ENCODE peak calls at places on chromosome 7, in six cellular contexts. One of them, this sample, is unnamed.

GRCh38 chr7:11818281-11818680 is 13.7 kb downstream of the THSD7A start:
- ATAC-seq in HepG2: no peak
- ATAC-seq in A549: peak
- ATAC-seq in upper lobe of left lung: peak
- ATAC-seq in GM12878: no peak
- ATAC-seq in K562: no peak
- ATAC-seq in this sample: no peak

GRCh38 chr7:64300641-64301405 is 12.9 kb upstream of the ZNF736 start:
- ATAC-seq in HepG2: no peak
- ATAC-seq in A549: no peak
- ATAC-seq in upper lobe of left lung: no peak
- ATAC-seq in GM12878: no peak
- ATAC-seq in K562: no peak
- ATAC-seq in this sample: no peak

GRCh38 chr7:36735172-36735571 is 10.9 kb upstream of the AOAH start:
- ATAC-seq in HepG2: no peak
- ATAC-seq in A549: no peak
- ATAC-seq in upper lobe of left lung: no peak
- ATAC-seq in GM12878: no peak
- ATAC-seq in K562: no peak
- ATAC-seq in this sample: no peak

GRCh38 chr7:137954614-137955013 is 47.3 kb downstream of the CREB3L2 start:
- ATAC-seq in HepG2: no peak
- ATAC-seq in A549: peak
- ATAC-seq in upper lobe of left lung: no peak
- ATAC-seq in GM12878: no peak
- ATAC-seq in K562: peak
- ATAC-seq in this sample: no peak

GRCh38 chr7:69996132-69996531 is 397.9 kb downstream of the AUTS2 start:
- ATAC-seq in HepG2: no peak
- ATAC-seq in A549: no peak
- ATAC-seq in upper lobe of left lung: no peak
- ATAC-seq in GM12878: no peak
- ATAC-seq in K562: no peak
- ATAC-seq in this sample: no peak

GRCh38 chr7:24725554-24726260 is 31.6 kb downstream of the GSDME start:
- ATAC-seq in HepG2: no peak
- ATAC-seq in A549: no peak
- ATAC-seq in upper lobe of left lung: no peak
- ATAC-seq in GM12878: no peak
- ATAC-seq in K562: no peak
- ATAC-seq in this sample: no peak

GRCh38 chr7:136016649-136017395 is 39.7 kb upstream of the MTPN start:
- ATAC-seq in HepG2: no peak
- ATAC-seq in A549: no peak
- ATAC-seq in upper lobe of left lung: no peak
- ATAC-seq in GM12878: peak
- ATAC-seq in K562: no peak
- ATAC-seq in this sample: no peak

GRCh38 chr7:102122026-102122425 is 164.6 kb upstream of the SH2B2 start:
- ATAC-seq in HepG2: no peak
- ATAC-seq in A549: no peak
- ATAC-seq in upper lobe of left lung: no peak
- ATAC-seq in GM12878: peak
- ATAC-seq in K562: peak
- ATAC-seq in this sample: no peak

GRCh38 chr7:73308074-73308664 is 457 bp downstream of the NSUN5 start:
- ATAC-seq in HepG2: peak
- ATAC-seq in A549: peak
- ATAC-seq in upper lobe of left lung: peak
- ATAC-seq in GM12878: peak
- ATAC-seq in K562: peak
- ATAC-seq in this sample: peak

GRCh38 chr7:6520163-6520981 is 30.9 kb downstream of the GRID2IP start:
- ATAC-seq in HepG2: no peak
- ATAC-seq in A549: no peak
- ATAC-seq in upper lobe of left lung: no peak
- ATAC-seq in GM12878: no peak
- ATAC-seq in K562: no peak
- ATAC-seq in this sample: no peak

GRCh38 chr7:92634125-92634710 is 44.0 kb upstream of the FAM133B start:
- ATAC-seq in HepG2: no peak
- ATAC-seq in A549: no peak
- ATAC-seq in upper lobe of left lung: no peak
- ATAC-seq in GM12878: peak
- ATAC-seq in K562: peak
- ATAC-seq in this sample: no peak

GRCh38 chr7:149369497-149369896 is 91.4 kb downstream of the ZNF777 start:
- ATAC-seq in HepG2: no peak
- ATAC-seq in A549: no peak
- ATAC-seq in upper lobe of left lung: no peak
- ATAC-seq in GM12878: no peak
- ATAC-seq in K562: no peak
- ATAC-seq in this sample: no peak

GRCh38 chr7:142800103-142800502 is 29.3 kb downstream of the PRSS2 start:
- ATAC-seq in HepG2: no peak
- ATAC-seq in A549: no peak
- ATAC-seq in upper lobe of left lung: no peak
- ATAC-seq in GM12878: no peak
- ATAC-seq in K562: no peak
- ATAC-seq in this sample: no peak

GRCh38 chr7:156544919-156545715 is 95.5 kb upstream of the RNF32 start:
- ATAC-seq in HepG2: peak
- ATAC-seq in A549: no peak
- ATAC-seq in upper lobe of left lung: no peak
- ATAC-seq in GM12878: no peak
- ATAC-seq in K562: peak
- ATAC-seq in this sample: no peak

GRCh38 chr7:145928937-145929336 is 187.7 kb upstream of the CNTNAP2 start:
- ATAC-seq in HepG2: no peak
- ATAC-seq in A549: no peak
- ATAC-seq in upper lobe of left lung: no peak
- ATAC-seq in GM12878: no peak
- ATAC-seq in K562: no peak
- ATAC-seq in this sample: no peak

GRCh38 chr7:82410461-82410860 is 33.1 kb downstream of the CACNA2D1 start:
- ATAC-seq in HepG2: no peak
- ATAC-seq in A549: no peak
- ATAC-seq in upper lobe of left lung: no peak
- ATAC-seq in GM12878: peak
- ATAC-seq in K562: no peak
- ATAC-seq in this sample: peak

GRCh38 chr7:4663239-4663638 is 18.9 kb upstream of the FOXK1 start:
- ATAC-seq in HepG2: no peak
- ATAC-seq in A549: no peak
- ATAC-seq in upper lobe of left lung: no peak
- ATAC-seq in GM12878: no peak
- ATAC-seq in K562: no peak
- ATAC-seq in this sample: no peak

GRCh38 chr7:95180-95862 is 97.0 kb upstream of the FAM20C start:
- ATAC-seq in HepG2: no peak
- ATAC-seq in A549: no peak
- ATAC-seq in upper lobe of left lung: no peak
- ATAC-seq in GM12878: no peak
- ATAC-seq in K562: no peak
- ATAC-seq in this sample: no peak

GRCh38 chr7:35793225-35793579 is 7.7 kb upstream of the SEPTIN7 start:
- ATAC-seq in HepG2: no peak
- ATAC-seq in A549: no peak
- ATAC-seq in upper lobe of left lung: no peak
- ATAC-seq in GM12878: no peak
- ATAC-seq in K562: no peak
- ATAC-seq in this sample: no peak

GRCh38 chr7:69457912-69458491 is 140.3 kb upstream of the AUTS2 start:
- ATAC-seq in HepG2: no peak
- ATAC-seq in A549: no peak
- ATAC-seq in upper lobe of left lung: no peak
- ATAC-seq in GM12878: no peak
- ATAC-seq in K562: no peak
- ATAC-seq in this sample: peak

GRCh38 chr7:121164247-121164646 is 164.6 kb upstream of the WNT16 start:
- ATAC-seq in HepG2: no peak
- ATAC-seq in A549: no peak
- ATAC-seq in upper lobe of left lung: no peak
- ATAC-seq in GM12878: no peak
- ATAC-seq in K562: no peak
- ATAC-seq in this sample: no peak

GRCh38 chr7:76369011-76369410 is 10.2 kb upstream of the YWHAG start:
- ATAC-seq in HepG2: peak
- ATAC-seq in A549: peak
- ATAC-seq in upper lobe of left lung: no peak
- ATAC-seq in GM12878: no peak
- ATAC-seq in K562: no peak
- ATAC-seq in this sample: no peak

GRCh38 chr7:18753972-18754610 is 258.5 kb downstream of the HDAC9 start:
- ATAC-seq in HepG2: no peak
- ATAC-seq in A549: no peak
- ATAC-seq in upper lobe of left lung: no peak
- ATAC-seq in GM12878: no peak
- ATAC-seq in K562: no peak
- ATAC-seq in this sample: no peak

GRCh38 chr7:55214707-55215106 is 150.4 kb upstream of the LANCL2 start:
- ATAC-seq in HepG2: peak
- ATAC-seq in A549: peak
- ATAC-seq in upper lobe of left lung: no peak
- ATAC-seq in GM12878: no peak
- ATAC-seq in K562: no peak
- ATAC-seq in this sample: peak

GRCh38 chr7:39299695-39300094 is 266.5 kb upstream of the YAE1 start:
- ATAC-seq in HepG2: no peak
- ATAC-seq in A549: no peak
- ATAC-seq in upper lobe of left lung: no peak
- ATAC-seq in GM12878: no peak
- ATAC-seq in K562: no peak
- ATAC-seq in this sample: no peak

GRCh38 chr7:140404565-140405080 is 765 bp downstream of the RAB19 start:
- ATAC-seq in HepG2: no peak
- ATAC-seq in A549: no peak
- ATAC-seq in upper lobe of left lung: no peak
- ATAC-seq in GM12878: no peak
- ATAC-seq in K562: no peak
- ATAC-seq in this sample: no peak
- TF ChIP-seq EP300 in HepG2: no peak
- TF ChIP-seq EP300 in A549: no peak
- TF ChIP-seq EP300 in upper lobe of left lung: no peak
- TF ChIP-seq EP300 in GM12878: no peak
- TF ChIP-seq EP300 in K562: no peak
- TF ChIP-seq EP300 in this sample: no peak

DNA sequence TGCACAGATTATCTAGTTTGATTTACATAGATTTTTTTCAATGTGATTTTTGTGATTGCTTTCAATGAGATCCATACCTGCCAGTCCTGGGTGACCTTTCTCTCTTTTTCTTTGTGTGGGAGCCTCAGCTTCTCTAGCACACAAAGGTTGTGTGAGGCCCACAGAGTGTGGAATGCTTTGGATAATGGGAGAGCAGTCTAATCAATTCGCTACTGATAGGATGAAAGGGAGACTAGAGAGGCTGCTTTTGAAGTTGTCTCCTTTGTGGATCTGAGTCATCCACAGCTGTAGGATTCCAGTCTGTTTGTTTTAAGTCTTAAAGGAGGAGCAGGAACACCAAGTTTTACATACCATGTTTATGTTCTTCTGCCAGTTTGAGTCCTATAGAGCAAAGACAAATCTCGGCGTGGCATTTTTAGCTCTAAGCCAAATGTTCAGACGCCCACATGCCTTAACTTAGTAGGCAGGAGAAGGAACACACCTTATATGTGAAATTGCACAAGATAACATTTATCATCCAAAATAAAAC is 330.0 kb downstream of the ARL4A start:
- ATAC-seq in HepG2: peak
- ATAC-seq in A549: peak
- ATAC-seq in upper lobe of left lung: no peak
- ATAC-seq in GM12878: no peak
- ATAC-seq in K562: no peak
- ATAC-seq in this sample: no peak
- H3K4me3 ChIP-seq in HepG2: peak
- H3K4me3 ChIP-seq in A549: peak
- H3K4me3 ChIP-seq in upper lobe of left lung: no peak
- H3K4me3 ChIP-seq in GM12878: no peak
- H3K4me3 ChIP-seq in K562: no peak
- H3K4me3 ChIP-seq in this sample: no peak

GRCh38 chr7:15648461-15648961 is 38.0 kb downstream of the MEOX2 start:
- ATAC-seq in HepG2: no peak
- ATAC-seq in A549: no peak
- ATAC-seq in upper lobe of left lung: no peak
- ATAC-seq in GM12878: peak
- ATAC-seq in K562: no peak
- ATAC-seq in this sample: no peak
- TF ChIP-seq EP300 in HepG2: no peak
- TF ChIP-seq EP300 in A549: no peak
- TF ChIP-seq EP300 in upper lobe of left lung: no peak
- TF ChIP-seq EP300 in GM12878: no peak
- TF ChIP-seq EP300 in K562: no peak
- TF ChIP-seq EP300 in this sample: no peak

DNA sequence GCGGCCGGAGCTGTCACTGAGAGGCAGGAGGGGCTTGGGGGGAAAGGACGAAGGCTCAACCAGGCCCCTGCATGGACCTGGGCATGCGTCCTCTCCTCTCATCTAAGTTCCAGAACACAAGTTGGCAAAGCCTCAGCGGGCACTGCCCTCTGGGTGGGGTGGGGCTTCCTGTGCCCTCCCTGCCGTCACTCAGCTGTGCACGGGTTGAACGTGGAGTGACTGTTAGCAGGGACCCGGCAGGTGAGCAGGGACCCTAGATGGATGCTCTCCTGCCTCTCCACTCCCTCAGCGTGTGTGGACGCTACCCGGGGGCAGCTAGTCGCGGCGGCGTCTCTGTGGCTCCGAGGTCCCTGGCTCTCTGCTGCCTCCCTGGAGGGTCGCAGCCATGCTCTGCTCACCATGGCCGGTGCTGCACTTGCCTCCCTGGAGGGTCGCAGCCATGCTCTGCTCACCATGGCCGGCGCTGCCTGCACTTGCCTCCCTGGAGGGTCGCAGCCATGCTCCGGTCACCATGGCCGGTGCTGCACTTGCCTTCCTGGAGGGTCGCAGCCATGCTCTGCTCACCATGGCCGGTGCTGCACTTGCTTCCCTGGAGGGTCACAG is 36.4 kb upstream of the TTYH3 start:
- ATAC-seq in HepG2: no peak
- ATAC-seq in A549: no peak
- ATAC-seq in upper lobe of left lung: no peak
- ATAC-seq in GM12878: no peak
- ATAC-seq in K562: no peak
- ATAC-seq in this sample: no peak
- H3K4me3 ChIP-seq in HepG2: no peak
- H3K4me3 ChIP-seq in A549: no peak
- H3K4me3 ChIP-seq in upper lobe of left lung: no peak
- H3K4me3 ChIP-seq in GM12878: no peak
- H3K4me3 ChIP-seq in K562: no peak
- H3K4me3 ChIP-seq in this sample: no peak

This sample was measured in gastroesophageal sphincter.